ENCODE peak calls at places on chromosomes 11 and 22, in six cellular contexts. One of them, this sample, is unnamed.

GRCh38 chr11:84524422-84525051 is 1102.6 kb downstream of the DLG2 start:
- DNase-seq in lung: no peak
- DNase-seq in thoracic aorta: no peak
- DNase-seq in upper lobe of right lung: no peak
- DNase-seq in astrocyte of the cerebellum: peak
- DNase-seq in psoas muscle: no peak
- DNase-seq in this sample: no peak

GRCh38 chr11:102534261-102534872 is 3.8 kb upstream of the MMP7 start:
- DNase-seq in upper lobe of right lung: no peak
- DNase-seq in astrocyte of the cerebellum: no peak
- DNase-seq in thoracic aorta: no peak
- DNase-seq in lung: no peak
- DNase-seq in psoas muscle: no peak
- DNase-seq in this sample: no peak

GRCh38 chr22:48941903-48942625 is 885.6 kb downstream of the BRD1 start:
- DNase-seq in thoracic aorta: no peak
- DNase-seq in lung: peak
- DNase-seq in psoas muscle: no peak
- DNase-seq in upper lobe of right lung: peak
- DNase-seq in astrocyte of the cerebellum: no peak
- DNase-seq in this sample: no peak

GRCh38 chr11:44670814-44671213 is 55.9 kb upstream of the TSPAN18 start:
- DNase-seq in lung: no peak
- DNase-seq in psoas muscle: no peak
- DNase-seq in thoracic aorta: no peak
- DNase-seq in upper lobe of right lung: no peak
- DNase-seq in astrocyte of the cerebellum: no peak
- DNase-seq in this sample: no peak

GRCh38 chr11:61482513-61482912 is 26.0 kb upstream of the LRRC10B start:
- DNase-seq in lung: no peak
- DNase-seq in psoas muscle: no peak
- DNase-seq in astrocyte of the cerebellum: no peak
- DNase-seq in upper lobe of right lung: no peak
- DNase-seq in thoracic aorta: no peak
- DNase-seq in this sample: no peak

GRCh38 chr11:117946196-117946841 is 17.1 kb upstream of the TMPRSS13 start:
- DNase-seq in thoracic aorta: no peak
- DNase-seq in astrocyte of the cerebellum: no peak
- DNase-seq in lung: peak
- DNase-seq in psoas muscle: no peak
- DNase-seq in upper lobe of right lung: no peak
- DNase-seq in this sample: no peak

GRCh38 chr11:134864968-134865305 is 452.9 kb upstream of the B3GAT1 start:
- DNase-seq in thoracic aorta: no peak
- DNase-seq in astrocyte of the cerebellum: no peak
- DNase-seq in psoas muscle: no peak
- DNase-seq in upper lobe of right lung: no peak
- DNase-seq in lung: no peak
- DNase-seq in this sample: no peak

GRCh38 chr22:50178871-50179869 is 6.5 kb upstream of the TRABD start:
- DNase-seq in lung: no peak
- DNase-seq in thoracic aorta: no peak
- DNase-seq in upper lobe of right lung: no peak
- DNase-seq in astrocyte of the cerebellum: no peak
- DNase-seq in psoas muscle: peak
- DNase-seq in this sample: no peak

GRCh38 chr11:9575531-9576240 is 2.2 kb downstream of the WEE1 start:
- DNase-seq in lung: no peak
- DNase-seq in upper lobe of right lung: no peak
- DNase-seq in psoas muscle: no peak
- DNase-seq in astrocyte of the cerebellum: no peak
- DNase-seq in thoracic aorta: no peak
- DNase-seq in this sample: no peak

GRCh38 chr11:127042445-127042844 is 41.9 kb upstream of the KIRREL3 start:
- DNase-seq in astrocyte of the cerebellum: no peak
- DNase-seq in upper lobe of right lung: no peak
- DNase-seq in lung: no peak
- DNase-seq in thoracic aorta: no peak
- DNase-seq in psoas muscle: no peak
- DNase-seq in this sample: no peak

GRCh38 chr22:42994917-42995562 is 19.9 kb downstream of the PACSIN2 start:
- DNase-seq in upper lobe of right lung: no peak
- DNase-seq in thoracic aorta: peak
- DNase-seq in psoas muscle: peak
- DNase-seq in astrocyte of the cerebellum: peak
- DNase-seq in lung: peak
- DNase-seq in this sample: no peak

GRCh38 chr11:2214527-2215229 is 43.1 kb upstream of the TH start:
- DNase-seq in lung: peak
- DNase-seq in thoracic aorta: no peak
- DNase-seq in upper lobe of right lung: peak
- DNase-seq in astrocyte of the cerebellum: no peak
- DNase-seq in psoas muscle: peak
- DNase-seq in this sample: no peak

GRCh38 chr11:122642971-122643370 is 12.6 kb upstream of the UBASH3B start:
- DNase-seq in thoracic aorta: no peak
- DNase-seq in astrocyte of the cerebellum: no peak
- DNase-seq in lung: no peak
- DNase-seq in psoas muscle: no peak
- DNase-seq in upper lobe of right lung: no peak
- DNase-seq in this sample: no peak

GRCh38 chr11:62716206-62716605 is 8.7 kb downstream of the GNG3 start:
- DNase-seq in upper lobe of right lung: no peak
- DNase-seq in lung: no peak
- DNase-seq in psoas muscle: no peak
- DNase-seq in astrocyte of the cerebellum: no peak
- DNase-seq in thoracic aorta: no peak
- DNase-seq in this sample: no peak

GRCh38 chr11:111815489-111815888 is 49.3 kb upstream of the PPP2R1B start:
- DNase-seq in astrocyte of the cerebellum: no peak
- DNase-seq in lung: no peak
- DNase-seq in thoracic aorta: no peak
- DNase-seq in upper lobe of right lung: no peak
- DNase-seq in psoas muscle: no peak
- DNase-seq in this sample: no peak

GRCh38 chr22:50621948-50622722 is 5.8 kb downstream of the ARSA start:
- DNase-seq in astrocyte of the cerebellum: no peak
- DNase-seq in lung: no peak
- DNase-seq in thoracic aorta: no peak
- DNase-seq in upper lobe of right lung: peak
- DNase-seq in psoas muscle: no peak
- DNase-seq in this sample: no peak

GRCh38 chr11:118938491-118939411 is 13.0 kb upstream of the BCL9L start:
- DNase-seq in lung: peak
- DNase-seq in thoracic aorta: no peak
- DNase-seq in upper lobe of right lung: peak
- DNase-seq in astrocyte of the cerebellum: peak
- DNase-seq in psoas muscle: no peak
- DNase-seq in this sample: no peak

GRCh38 chr22:37240941-37241320 is 3.1 kb downstream of the RAC2 start:
- DNase-seq in psoas muscle: peak
- DNase-seq in upper lobe of right lung: no peak
- DNase-seq in astrocyte of the cerebellum: no peak
- DNase-seq in thoracic aorta: no peak
- DNase-seq in lung: no peak
- DNase-seq in this sample: no peak

GRCh38 chr11:3802016-3802790 is 4.8 kb upstream of the NUP98 start:
- DNase-seq in astrocyte of the cerebellum: no peak
- DNase-seq in upper lobe of right lung: no peak
- DNase-seq in thoracic aorta: no peak
- DNase-seq in psoas muscle: no peak
- DNase-seq in lung: no peak
- DNase-seq in this sample: no peak

GRCh38 chr11:2582436-2582931 is 117.3 kb downstream of the KCNQ1OT1 start:
- DNase-seq in psoas muscle: peak
- DNase-seq in lung: no peak
- DNase-seq in upper lobe of right lung: peak
- DNase-seq in thoracic aorta: no peak
- DNase-seq in astrocyte of the cerebellum: no peak
- DNase-seq in this sample: no peak

GRCh38 chr11:114141863-114142590 is 82.5 kb downstream of the ZBTB16 start:
- DNase-seq in astrocyte of the cerebellum: no peak
- DNase-seq in psoas muscle: no peak
- DNase-seq in thoracic aorta: no peak
- DNase-seq in lung: no peak
- DNase-seq in upper lobe of right lung: no peak
- DNase-seq in this sample: no peak

GRCh38 chr11:73838443-73839122 is 38.1 kb downstream of the COA4 start:
- DNase-seq in upper lobe of right lung: no peak
- DNase-seq in astrocyte of the cerebellum: peak
- DNase-seq in lung: no peak
- DNase-seq in psoas muscle: no peak
- DNase-seq in thoracic aorta: no peak
- DNase-seq in this sample: no peak

GRCh38 chr22:22576244-22576988 is 17.4 kb upstream of the PRAME start:
- DNase-seq in thoracic aorta: no peak
- DNase-seq in lung: no peak
- DNase-seq in psoas muscle: peak
- DNase-seq in astrocyte of the cerebellum: peak
- DNase-seq in upper lobe of right lung: peak
- DNase-seq in this sample: no peak

GRCh38 chr22:25759825-25760231 is 17.8 kb downstream of the MYO18B start:
- DNase-seq in upper lobe of right lung: no peak
- DNase-seq in lung: peak
- DNase-seq in thoracic aorta: peak
- DNase-seq in astrocyte of the cerebellum: peak
- DNase-seq in psoas muscle: peak
- DNase-seq in this sample: no peak

GRCh38 chr11:96388891-96389603 is 665 bp downstream of the CCDC82 start:
- DNase-seq in upper lobe of right lung: no peak
- DNase-seq in psoas muscle: no peak
- DNase-seq in lung: no peak
- DNase-seq in astrocyte of the cerebellum: no peak
- DNase-seq in thoracic aorta: no peak
- DNase-seq in this sample: peak

GRCh38 chr11:134571301-134571700 is 159.3 kb upstream of the B3GAT1 start:
- DNase-seq in astrocyte of the cerebellum: no peak
- DNase-seq in upper lobe of right lung: no peak
- DNase-seq in lung: peak
- DNase-seq in psoas muscle: no peak
- DNase-seq in thoracic aorta: no peak
- DNase-seq in this sample: no peak

GRCh38 chr11:115736146-115736545 is 231.9 kb upstream of the CADM1 start:
- DNase-seq in astrocyte of the cerebellum: no peak
- DNase-seq in psoas muscle: no peak
- DNase-seq in upper lobe of right lung: no peak
- DNase-seq in thoracic aorta: no peak
- DNase-seq in lung: no peak
- DNase-seq in this sample: no peak

DNA sequence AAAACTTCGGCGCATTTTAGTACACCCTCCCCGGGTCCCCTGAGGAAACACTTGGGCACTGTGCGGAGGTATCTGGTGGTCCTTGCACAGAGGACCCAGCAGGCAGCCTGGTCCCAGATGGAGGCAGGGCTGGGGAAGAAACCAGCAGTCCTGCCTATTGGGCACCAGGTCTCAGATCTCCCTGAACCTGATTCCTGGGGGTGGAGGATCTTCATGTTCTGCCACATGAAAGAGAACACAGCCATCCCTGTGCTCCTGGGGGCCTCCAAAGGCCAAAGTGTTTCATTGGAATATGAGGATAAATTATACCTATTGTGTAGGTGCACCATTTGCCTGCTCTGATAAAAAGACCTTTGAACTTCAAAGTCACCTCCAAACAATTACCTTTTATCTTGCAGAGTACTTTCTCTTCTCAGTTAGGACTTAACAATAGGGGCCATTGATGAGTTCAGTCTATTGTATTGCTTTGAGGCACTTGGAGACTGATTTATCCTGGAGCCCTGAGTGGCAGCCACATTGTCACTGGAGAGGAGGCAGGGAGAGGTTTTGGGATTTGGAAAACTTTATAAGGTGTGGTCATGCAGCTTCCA is 1.8 kb downstream of the RCN1 start:
- DNase-seq in psoas muscle: no peak
- DNase-seq in lung: no peak
- DNase-seq in astrocyte of the cerebellum: no peak
- DNase-seq in thoracic aorta: no peak
- DNase-seq in upper lobe of right lung: no peak
- DNase-seq in this sample: no peak
- H3K4me3 ChIP-seq in psoas muscle: peak
- H3K4me3 ChIP-seq in lung: peak
- H3K4me3 ChIP-seq in astrocyte of the cerebellum: peak
- H3K4me3 ChIP-seq in thoracic aorta: peak
- H3K4me3 ChIP-seq in upper lobe of right lung: peak
- H3K4me3 ChIP-seq in this sample: no peak

GRCh38 chr11:68099474-68100405 is 21.4 kb downstream of the CHKA start:
- DNase-seq in thoracic aorta: no peak
- DNase-seq in upper lobe of right lung: peak
- DNase-seq in lung: peak
- DNase-seq in astrocyte of the cerebellum: peak
- DNase-seq in psoas muscle: no peak
- DNase-seq in this sample: no peak
- H3K4me3 ChIP-seq in thoracic aorta: peak
- H3K4me3 ChIP-seq in upper lobe of right lung: no peak
- H3K4me3 ChIP-seq in lung: no peak
- H3K4me3 ChIP-seq in astrocyte of the cerebellum: peak
- H3K4me3 ChIP-seq in psoas muscle: peak
- H3K4me3 ChIP-seq in this sample: no peak

GRCh38 chr11:55849037-55849436 is 10.5 kb downstream of the OR5D16 start:
- DNase-seq in upper lobe of right lung: no peak
- DNase-seq in psoas muscle: no peak
- DNase-seq in lung: no peak
- DNase-seq in astrocyte of the cerebellum: no peak
- DNase-seq in thoracic aorta: no peak
- DNase-seq in this sample: no peak
- H3K4me3 ChIP-seq in upper lobe of right lung: no peak
- H3K4me3 ChIP-seq in psoas muscle: no peak
- H3K4me3 ChIP-seq in lung: no peak
- H3K4me3 ChIP-seq in astrocyte of the cerebellum: no peak
- H3K4me3 ChIP-seq in thoracic aorta: no peak
- H3K4me3 ChIP-seq in this sample: no peak

GRCh38 chr11:65640483-65641207 is 2.7 kb downstream of the SIPA1 start:
- DNase-seq in astrocyte of the cerebellum: no peak
- DNase-seq in lung: no peak
- DNase-seq in psoas muscle: no peak
- DNase-seq in thoracic aorta: no peak
- DNase-seq in upper lobe of right lung: peak
- DNase-seq in this sample: no peak
- H3K4me3 ChIP-seq in astrocyte of the cerebellum: no peak
- H3K4me3 ChIP-seq in lung: peak
- H3K4me3 ChIP-seq in psoas muscle: peak
- H3K4me3 ChIP-seq in thoracic aorta: peak
- H3K4me3 ChIP-seq in upper lobe of right lung: peak
- H3K4me3 ChIP-seq in this sample: no peak

GRCh38 chr22:40684728-40685127 is 5.4 kb downstream of the MCHR1 start:
- DNase-seq in lung: no peak
- DNase-seq in astrocyte of the cerebellum: no peak
- DNase-seq in thoracic aorta: no peak
- DNase-seq in upper lobe of right lung: no peak
- DNase-seq in psoas muscle: no peak
- DNase-seq in this sample: peak
- H3K4me3 ChIP-seq in lung: no peak
- H3K4me3 ChIP-seq in astrocyte of the cerebellum: no peak
- H3K4me3 ChIP-seq in thoracic aorta: no peak
- H3K4me3 ChIP-seq in upper lobe of right lung: no peak
- H3K4me3 ChIP-seq in psoas muscle: no peak
- H3K4me3 ChIP-seq in this sample: peak

This sample was measured in iPS DF 6.9.